ENCODE peak calls at places on chromosomes 5 and 9, in ten cellular contexts. G is PC-3; L is PC-9; K is upper lobe of right lung; V is SJCRH30; U is lung; F is cardiac muscle cell; X is GM23338; C is mammary epithelial cell; Z is CD8-positive, alpha-beta memory T cell. E is an unnamed sample.

GRCh38 chr9:104842698-104843097 is 78.8 kb downstream of the NIPSNAP3B start:
- DNase-seq in F (no peak), U (no peak), G (no peak), C (no peak), V (no peak), X (peak; percentile 18), Z (no peak), L (no peak), K (no peak), E (no peak)

GRCh38 chr9:136327313-136327971 is at the start of gene GPSM1:
- DNase-seq in U (no peak), V (peak; percentile 64), X (peak; percentile 63), C (no peak), K (no peak), F (peak; percentile 51), G (peak; percentile 38), Z (no peak), L (no peak), E (peak; percentile 70)

GRCh38 chr5:97909541-97909940 is 726.5 kb upstream of the RIOK2 start:
- DNase-seq in C (peak; percentile 48), Z (no peak), X (no peak), U (no peak), K (no peak), L (no peak), V (no peak), F (no peak), G (peak; percentile 77), E (no peak)

GRCh38 chr9:79809931-79810330 is 238.2 kb downstream of the TLE4 start:
- DNase-seq in V (no peak), F (no peak), Z (no peak), L (no peak), G (peak; percentile 71), K (no peak), X (no peak), C (peak; percentile 13), U (no peak), E (no peak)

GRCh38 chr5:143153332-143154119 is 250.0 kb downstream of the NR3C1 start:
- DNase-seq in C (no peak), F (no peak), X (no peak), G (no peak), K (no peak), U (no peak), L (no peak), V (no peak), Z (no peak), E (peak; percentile 74)

GRCh38 chr9:136630662-136630992 is 32.1 kb upstream of the EGFL7 start:
- DNase-seq in C (no peak), L (no peak), U (no peak), G (no peak), F (no peak), K (no peak), Z (no peak), X (no peak), V (no peak), E (no peak)

GRCh38 chr5:119453045-119453383 is 717 bp downstream of the HSD17B4 start:
- DNase-seq in G (peak; percentile 19), Z (no peak), L (no peak), K (no peak), U (peak; percentile 78), C (no peak), F (peak; percentile 28), V (no peak), X (no peak), E (no peak)

GRCh38 chr5:172524573-172525021 is 70.3 kb upstream of the SH3PXD2B start:
- DNase-seq in K (peak; percentile 26), C (no peak), Z (no peak), U (peak; percentile 13), L (no peak), F (no peak), G (no peak), X (no peak), V (no peak), E (no peak)

GRCh38 chr9:33227741-33228140 is 12.2 kb upstream of the SPINK4 start:
- DNase-seq in G (no peak), F (no peak), V (no peak), X (peak; percentile 44), U (no peak), Z (no peak), C (no peak), L (peak; percentile 44), K (no peak), E (no peak)

GRCh38 chr9:33230756-33231691 is 8.9 kb upstream of the SPINK4 start:
- DNase-seq in K (no peak), F (no peak), X (no peak), C (peak; percentile 77), L (peak; percentile 86), G (peak; percentile 6), V (no peak), U (no peak), Z (no peak), E (no peak)

GRCh38 chr9:33227013-33227398 is 13.0 kb upstream of the SPINK4 start:
- DNase-seq in L (no peak), K (peak; percentile 81), F (no peak), Z (no peak), V (no peak), U (no peak), G (no peak), C (no peak), X (no peak), E (peak; percentile 31)

GRCh38 chr9:33229359-33230120 is 10.4 kb upstream of the SPINK4 start:
- DNase-seq in U (peak; percentile 92), Z (no peak), L (peak; percentile 90), V (no peak), K (peak; percentile 88), F (no peak), G (peak; percentile 96), X (peak; percentile 33), C (peak; percentile 98), E (no peak)

GRCh38 chr9:33228606-33229005 is 11.4 kb upstream of the SPINK4 start:
- DNase-seq in V (no peak), G (no peak), U (no peak), Z (no peak), L (no peak), F (no peak), K (no peak), X (no peak), C (no peak), E (no peak)
- H3K4me1 ChIP-seq in V (no peaks in the 10 kb centered on the region), G (peaks cover 47% of the 10 kb centered on the region), U (no peaks in the 10 kb centered on the region), Z (no peaks in the 10 kb centered on the region), L (peaks cover 56% of the 10 kb centered on the region), F (no peaks in the 10 kb centered on the region), K (peaks cover 9% of the 10 kb centered on the region), X (no peaks in the 10 kb centered on the region), C (peaks cover 65% of the 10 kb centered on the region), E (peaks cover 4% of the 10 kb centered on the region)

GRCh38 chr9:97293207-97293721 is 14.2 kb upstream of the CCDC180 start:
- DNase-seq in U (no peak), X (peak; percentile 11), L (no peak), C (no peak), K (no peak), V (peak; percentile 88), F (no peak), Z (no peak), G (peak; percentile 49), E (peak; percentile 65)
- H3K4me3 ChIP-seq in U (no peak overlapping the region), X (no peak overlapping the region), L (no peak overlapping the region), C (no peak overlapping the region), K (no peak overlapping the region), V (peak overlapping the region; percentile 12), F (no peak overlapping the region), Z (no peak overlapping the region), G (no peak overlapping the region), E (no peak overlapping the region)

GRCh38 chr5:174617910-174618309 is 106.5 kb upstream of the MSX2 start:
- DNase-seq in K (no peak), Z (no peak), C (no peak), F (peak; percentile 36), V (no peak), U (no peak), X (no peak), L (no peak), G (no peak), E (no peak)

GRCh38 chr5:174614500-174615135 is 109.8 kb upstream of the MSX2 start:
- DNase-seq in G (no peak), K (no peak), C (peak; percentile 24), U (no peak), L (no peak), X (no peak), Z (no peak), F (no peak), V (no peak), E (no peak)

GRCh38 chr5:174617285-174617684 is 107.1 kb upstream of the MSX2 start:
- DNase-seq in G (no peak), C (no peak), Z (no peak), V (no peak), F (no peak), K (no peak), U (no peak), X (no peak), L (no peak), E (no peak)

GRCh38 chr5:174618589-174618988 is 105.8 kb upstream of the MSX2 start:
- DNase-seq in F (peak; percentile 56), X (no peak), Z (no peak), U (no peak), G (no peak), L (no peak), C (no peak), V (no peak), K (no peak), E (no peak)

DNA sequence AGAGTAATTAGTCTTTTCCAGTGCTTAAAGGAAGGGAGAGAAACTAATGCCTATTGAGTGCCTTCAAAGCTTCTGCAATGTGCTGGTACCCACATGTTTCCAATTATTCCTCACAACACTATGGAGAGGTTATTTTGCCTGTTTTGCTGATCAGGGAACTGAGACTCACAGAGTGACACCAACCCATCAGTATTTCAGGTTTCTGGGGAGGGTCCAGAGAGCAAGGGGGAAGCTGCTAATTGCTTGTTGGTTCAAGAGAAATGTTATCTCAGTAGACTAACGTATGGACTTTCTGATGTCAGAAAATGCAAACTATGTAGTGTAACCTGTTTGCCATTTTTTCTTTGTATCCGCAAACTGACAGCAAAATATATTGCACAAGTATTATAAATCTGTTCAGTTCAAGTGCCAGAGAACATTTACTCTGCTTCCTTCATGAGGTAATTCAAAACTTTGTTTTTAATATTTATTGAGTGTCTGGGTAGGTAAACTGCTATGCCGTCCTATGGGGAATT is 108.3 kb upstream of the MSX2 start:
- DNase-seq in G (no peak), X (no peak), K (no peak), V (no peak), Z (no peak), C (no peak), F (no peak), U (no peak), L (peak; percentile 63), E (no peak)
- H3K4me1 ChIP-seq in G (no peaks in the 10 kb centered on the region), X (no peaks in the 10 kb centered on the region), K (no peaks in the 10 kb centered on the region), V (no peaks in the 10 kb centered on the region), Z (no peaks in the 10 kb centered on the region), C (no peaks in the 10 kb centered on the region), F (peaks cover 25% of the 10 kb centered on the region), U (peaks cover 2% of the 10 kb centered on the region), L (no peaks in the 10 kb centered on the region), E (no peaks in the 10 kb centered on the region)

DNA sequence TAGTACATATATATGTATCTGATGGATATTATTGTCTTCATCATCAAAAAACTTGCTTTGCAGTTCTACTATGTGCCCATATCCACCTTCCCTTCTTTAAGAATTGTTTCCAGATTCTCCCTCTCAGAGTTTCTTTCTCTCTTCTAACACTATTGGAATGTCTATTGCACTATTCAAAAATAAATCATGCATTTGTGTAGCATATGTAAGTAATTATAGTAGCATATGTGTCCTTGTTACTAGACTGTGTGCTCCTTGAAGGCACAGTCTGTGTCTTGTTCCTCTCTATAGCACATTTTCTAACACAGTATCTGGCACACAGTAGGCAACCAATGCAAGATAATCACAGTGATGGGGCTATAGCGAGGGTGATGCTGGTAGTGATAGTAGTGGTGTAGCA is 43.4 kb upstream of the TRIM32 start:
- DNase-seq in C (no peak), X (no peak), V (no peak), Z (no peak), F (no peak), G (no peak), L (no peak), U (no peak), K (no peak), E (no peak)
- H3K4me3 ChIP-seq in C (no peak overlapping the region), X (no peak overlapping the region), V (no peak overlapping the region), Z (no peak overlapping the region), F (no peak overlapping the region), G (no peak overlapping the region), L (no peak overlapping the region), U (no peak overlapping the region), K (no peak overlapping the region), E (no peak overlapping the region)